ENCODE peak calls at places on chromosomes 2 and 18, in nine cellular contexts. R, Z, S, Q, L, F, B, K and C are unnamed samples.

GRCh38 chr2:97714950-97715652 is 1.7 kb downstream of the ZAP70 start:
- DNase-seq in R (no peak), Z (no peak), K (no peak), L (no peak), B (no peak), S (no peak), Q (no peak), F (no peak), C (no peak)

GRCh38 chr2:75640621-75641121 is 5.9 kb upstream of the MRPL19 start:
- DNase-seq in L (peak; percentile 43), Q (no peak), R (peak; percentile 45), K (peak; percentile 66), B (peak; percentile 68), F (peak; percentile 53), Z (peak; percentile 72), S (peak; percentile 79), C (peak; percentile 45)

GRCh38 chr2:4591261-4591660 is 887.9 kb downstream of the DCDC2C start:
- DNase-seq in L (no peak), B (no peak), S (no peak), Q (no peak), R (no peak), K (no peak), Z (no peak), F (no peak), C (no peak)

GRCh38 chr18:63382843-63383242 is 15.8 kb upstream of the KDSR start:
- DNase-seq in Z (no peak), K (no peak), Q (no peak), S (no peak), R (no peak), F (no peak), L (no peak), B (no peak), C (no peak)

GRCh38 chr18:62912885-62913284 is 197.5 kb downstream of the PHLPP1 start:
- DNase-seq in K (no peak), L (no peak), R (no peak), B (no peak), Z (peak; percentile 28), S (no peak), F (no peak), Q (no peak), C (no peak)

GRCh38 chr2:47041891-47042684 is 113.0 kb downstream of the STPG4 start:
- DNase-seq in R (no peak), B (no peak), Z (no peak), Q (no peak), F (no peak), L (no peak), S (no peak), K (peak; percentile 24), C (no peak)

GRCh38 chr2:55364189-55365055 is 55.2 kb downstream of the CCDC88A start:
- DNase-seq in B (no peak), K (no peak), Z (peak; percentile 96), S (peak; percentile 99), F (peak; percentile 96), R (peak; percentile 67), Q (no peak), L (no peak), C (no peak)

GRCh38 chr2:240319855-240320560 is 115.5 kb upstream of the GPC1 start:
- DNase-seq in R (no peak), B (no peak), Z (peak; percentile 46), K (no peak), Q (no peak), F (peak; percentile 98), L (no peak), S (peak; percentile 65), C (no peak)

GRCh38 chr2:228699888-228700287 is 518.4 kb upstream of the SPHKAP start:
- DNase-seq in Z (no peak), F (no peak), R (no peak), B (no peak), L (no peak), S (no peak), Q (no peak), K (no peak), C (no peak)

GRCh38 chr2:1553671-1554295 is 140.5 kb downstream of the TPO start:
- DNase-seq in L (no peak), Z (peak; percentile 90), S (peak; percentile 65), Q (no peak), B (no peak), K (peak; percentile 82), R (no peak), F (peak; percentile 80), C (no peak)

GRCh38 chr18:79919089-79919488 is 32.4 kb downstream of the SLC66A2 start:
- DNase-seq in Q (no peak), R (no peak), L (no peak), Z (no peak), S (no peak), K (no peak), F (no peak), B (peak; percentile 1), C (no peak)

GRCh38 chr2:74546004-74546403 is 7.7 kb downstream of the LOXL3 start:
- DNase-seq in Z (no peak), K (no peak), F (no peak), B (no peak), S (no peak), R (no peak), L (no peak), Q (no peak), C (no peak)

GRCh38 chr2:28761420-28761819 is 9.8 kb downstream of the PPP1CB start:
- DNase-seq in L (no peak), K (no peak), Z (no peak), S (no peak), Q (no peak), F (no peak), R (no peak), B (no peak), C (no peak)

GRCh38 chr2:208657468-208657867 is 250.9 kb downstream of the PTH2R start:
- DNase-seq in F (no peak), S (no peak), B (no peak), Q (no peak), R (no peak), L (no peak), Z (no peak), K (peak; percentile 38), C (no peak)

GRCh38 chr2:74632209-74632938 is 15.8 kb downstream of the M1AP start:
- DNase-seq in Q (no peak), F (no peak), S (peak; percentile 12), K (no peak), B (no peak), L (no peak), Z (no peak), R (no peak), C (no peak)